ENCODE peak calls at places on chromosomes 6 and 20, in four cellular contexts. O is HCT116, D is K562, R is HepG2. L is an unnamed sample.

GRCh38 chr20:25037288-25038102 is 20.4 kb downstream of the ACSS1 start:
- DNase-seq in O (no peak), D (no peak), R (no peak), L (no peak)

GRCh38 chr6:169371344-169372144 is 117.9 kb upstream of the THBS2 start:
- DNase-seq in O (peak; percentile 12), D (peak; percentile 9), R (peak; percentile 50), L (peak; percentile 28)

GRCh38 chr6:85660181-85660611 is 17.5 kb upstream of the SYNCRIP start:
- DNase-seq in O (peak; percentile 72), D (peak; percentile 56), R (peak; percentile 59), L (no peak)

GRCh38 chr6:162814417-162814988 is 86.7 kb downstream of the PACRG start:
- DNase-seq in O (no peak), D (no peak), R (no peak), L (no peak)

GRCh38 chr20:44800398-44801046 is 9.8 kb downstream of the RIMS4 start:
- DNase-seq in O (no peak), D (peak; percentile 27), R (peak; percentile 25), L (no peak)

GRCh38 chr20:36408219-36408618 is 102.1 kb downstream of the DLGAP4 start:
- DNase-seq in O (no peak), D (peak; percentile 16), R (peak; percentile 26), L (no peak)

GRCh38 chr20:43824699-43825402 is 89.8 kb upstream of the TOX2 start:
- DNase-seq in O (no peak), D (peak; percentile 13), R (peak; percentile 28), L (no peak)

GRCh38 chr6:101284131-101284530 is 109.4 kb upstream of the GRIK2 start:
- DNase-seq in O (no peak), D (no peak), R (no peak), L (no peak)

GRCh38 chr6:25713802-25714201 is 40.7 kb upstream of the SLC17A4 start:
- DNase-seq in O (no peak), D (no peak), R (no peak), L (no peak)

GRCh38 chr20:38452880-38453624 is 17.9 kb upstream of the SNHG17 start:
- DNase-seq in O (no peak), D (peak; percentile 93), R (no peak), L (no peak)

GRCh38 chr6:67825201-67825895 is 809.7 kb upstream of the ADGRB3 start:
- DNase-seq in O (no peak), D (no peak), R (no peak), L (no peak)

GRCh38 chr6:125947581-125947980 is 9.0 kb upstream of the HINT3 start:
- DNase-seq in O (no peak), D (no peak), R (no peak), L (no peak)

GRCh38 chr6:20606831-20607230 is 72.6 kb downstream of the CDKAL1 start:
- DNase-seq in O (no peak), D (no peak), R (no peak), L (no peak)

GRCh38 chr6:20608371-20608770 is 74.1 kb downstream of the CDKAL1 start:
- DNase-seq in O (no peak), D (no peak), R (no peak), L (no peak)

GRCh38 chr6:20608905-20609304 is 74.6 kb downstream of the CDKAL1 start:
- DNase-seq in O (no peak), D (no peak), R (no peak), L (no peak)

GRCh38 chr6:20605581-20605980 is 71.3 kb downstream of the CDKAL1 start:
- DNase-seq in O (no peak), D (no peak), R (no peak), L (no peak)

DNA sequence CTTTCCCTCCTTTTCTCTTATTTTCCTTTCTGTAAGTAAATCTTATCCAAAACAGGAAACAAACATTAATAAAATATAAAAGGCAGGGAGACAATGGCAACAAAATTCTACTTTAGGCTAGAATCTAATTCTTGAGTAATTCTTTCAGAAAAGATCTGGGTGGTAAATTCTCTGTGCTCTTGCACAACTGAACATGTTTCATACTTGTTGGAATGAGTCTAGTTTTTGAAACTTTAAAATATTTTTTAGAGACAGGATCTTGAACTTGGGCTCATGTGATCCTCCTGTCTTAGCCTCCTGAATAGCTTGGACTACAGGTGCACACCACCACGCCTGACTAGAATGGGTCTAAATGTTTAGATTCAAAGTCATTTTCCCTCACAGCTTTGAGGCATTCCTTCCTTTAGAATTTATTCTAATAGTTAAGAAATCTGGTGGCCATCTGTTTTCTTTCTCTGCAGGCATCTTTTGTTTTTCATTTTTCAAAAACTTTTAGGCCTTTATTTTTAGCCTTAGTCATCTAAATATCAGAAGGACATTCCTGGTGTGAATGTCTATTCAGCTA is 76.5 kb downstream of the CDKAL1 start:
- DNase-seq in O (no peak), D (no peak), R (no peak), L (no peak)
- TF ChIP-seq TCF7L2 in O (no peak), D (no peak), R (no peak), L (no peak)

GRCh38 chr6:42316981-42317380 is 99.3 kb upstream of the MRPS10 start:
- DNase-seq in O (no peak), D (no peak), R (no peak), L (no peak)
- H3K4me1 ChIP-seq in O (peaks cover 59% of the 10 kb centered on the region), D (peaks cover 14% of the 10 kb centered on the region), R (peaks cover 13% of the 10 kb centered on the region), L (peaks cover 75% of the 10 kb centered on the region)

GRCh38 chr20:11499235-11499634 is 418.5 kb upstream of the BTBD3 start:
- DNase-seq in O (no peak), D (no peak), R (no peak), L (no peak)
- TF ChIP-seq TCF7L2 in O (no peak), D (no peak), R (no peak), L (no peak)

GRCh38 chr6:106379951-106380350 is 19.4 kb downstream of the CRYBG1 start:
- DNase-seq in O (no peak), D (no peak), R (no peak), L (no peak)

GRCh38 chr6:106380407-106380806 is 19.9 kb downstream of the CRYBG1 start:
- DNase-seq in O (no peak), D (no peak), R (no peak), L (no peak)

GRCh38 chr6:106383573-106383972 is 23.1 kb downstream of the CRYBG1 start:
- DNase-seq in O (no peak), D (no peak), R (no peak), L (no peak)

GRCh38 chr6:106381223-106381622 is 20.7 kb downstream of the CRYBG1 start:
- DNase-seq in O (no peak), D (no peak), R (no peak), L (no peak)

GRCh38 chr6:106381871-106382270 is 21.4 kb downstream of the CRYBG1 start:
- DNase-seq in O (no peak), D (no peak), R (no peak), L (no peak)
- H3K4me1 ChIP-seq in O (no peaks in the 10 kb centered on the region), D (no peaks in the 10 kb centered on the region), R (no peaks in the 10 kb centered on the region), L (no peaks in the 10 kb centered on the region)

GRCh38 chr20:62796699-62797491 is 622 bp downstream of the MRGBP start:
- DNase-seq in O (no peak), D (no peak), R (no peak), L (no peak)
- TF ChIP-seq TCF7L2 in O (no peak), D (no peak), R (no peak), L (no peak)

GRCh38 chr20:61536671-61537070 is 284.6 kb downstream of the CDH4 start:
- DNase-seq in O (no peak), D (no peak), R (no peak), L (no peak)

GRCh38 chr20:61537721-61538480 is 285.8 kb downstream of the CDH4 start:
- DNase-seq in O (no peak), D (no peak), R (no peak), L (no peak)

GRCh38 chr20:61537239-61537638 is 285.2 kb downstream of the CDH4 start:
- DNase-seq in O (no peak), D (no peak), R (no peak), L (no peak)

GRCh38 chr20:61538481-61539265 is 286.6 kb downstream of the CDH4 start:
- DNase-seq in O (no peak), D (no peak), R (no peak), L (no peak)

GRCh38 chr20:61539706-61540360 is 287.8 kb downstream of the CDH4 start:
- DNase-seq in O (no peak), D (no peak), R (no peak), L (no peak)
- H3K4me1 ChIP-seq in O (no peaks in the 10 kb centered on the region), D (no peaks in the 10 kb centered on the region), R (no peaks in the 10 kb centered on the region), L (no peaks in the 10 kb centered on the region)

DNA sequence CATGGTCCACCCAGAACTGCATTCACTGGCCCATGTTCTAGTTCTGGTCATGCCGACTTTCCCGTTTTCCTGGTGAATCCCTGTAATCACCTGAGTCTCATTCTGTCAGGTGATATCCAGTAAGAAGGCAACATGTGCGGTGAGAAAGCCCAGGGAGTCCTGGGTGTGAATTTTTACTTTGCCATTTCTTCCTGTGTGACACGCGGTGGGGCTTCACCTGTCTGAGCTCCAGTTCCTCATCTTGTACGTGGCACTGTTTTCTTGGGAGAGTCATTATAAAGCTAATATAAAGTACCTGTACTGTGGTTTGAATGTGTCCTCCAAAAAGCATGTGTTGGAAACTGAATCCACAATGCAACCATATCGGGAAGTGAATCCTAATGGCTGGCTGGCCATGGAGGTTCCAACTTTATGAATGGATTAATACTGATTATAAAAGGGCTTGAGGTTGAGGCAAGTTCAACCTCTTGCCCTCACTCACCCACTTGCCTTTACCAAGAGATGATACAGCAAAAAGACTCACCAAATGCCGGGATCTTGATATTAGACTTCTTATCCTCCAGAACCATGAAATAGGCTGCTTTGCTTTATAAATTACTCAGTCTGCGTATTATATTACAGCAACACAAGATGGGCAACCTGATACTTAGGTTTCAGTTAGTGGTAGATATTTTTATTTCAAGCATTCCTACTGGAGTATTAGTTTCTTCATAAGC is 5.1 kb downstream of the HLA-E start:
- DNase-seq in O (no peak), D (no peak), R (no peak), L (no peak)
- TF ChIP-seq TCF7L2 in O (no peak), D (no peak), R (no peak), L (no peak)

L was measured in Panc1.